ENCODE peak calls at places on chromosome 9, in seven cellular contexts. C is progenitor cell of endocrine pancreas, R is astrocyte of the spinal cord, J is tibial nerve, T is Kasumi-1, A is amniotic epithelial cell, N is substantia nigra. K is an unnamed sample.

GRCh38 chr9:126374366-126374781 is 47.7 kb downstream of the MVB12B start:
- DNase-seq in N (no peak), R (no peak), T (no peak), J (no peak), A (no peak), C (no peak), K (no peak)

GRCh38 chr9:33236571-33236970 is 3.4 kb upstream of the SPINK4 start:
- DNase-seq in N (no peak), R (peak; percentile 32), J (no peak), T (no peak), C (no peak), A (no peak), K (no peak)

GRCh38 chr9:72524820-72525539 is 3.6 kb downstream of the TMC1 start:
- DNase-seq in A (peak; percentile 91), R (peak; percentile 98), J (no peak), T (no peak), C (no peak), N (no peak), K (no peak)

GRCh38 chr9:91036826-91037510 is 235.3 kb downstream of the SYK start:
- DNase-seq in N (peak; percentile 86), T (peak; percentile 79), R (peak; percentile 87), C (peak; percentile 39), J (peak; percentile 85), A (peak; percentile 93), K (no peak)

GRCh38 chr9:126672634-126673284 is 59.0 kb downstream of the LMX1B start:
- DNase-seq in C (no peak), T (no peak), J (no peak), N (no peak), A (no peak), R (no peak), K (no peak)

GRCh38 chr9:15738011-15738410 is 185.2 kb downstream of the CCDC171 start:
- DNase-seq in C (no peak), J (no peak), N (no peak), A (no peak), R (peak; percentile 56), T (no peak), K (no peak)

GRCh38 chr9:21506910-21507795 is 25.0 kb upstream of the IFNE start:
- DNase-seq in C (no peak), A (peak; percentile 96), R (peak; percentile 85), N (no peak), J (peak; percentile 17), T (no peak), K (no peak)

GRCh38 chr9:90053027-90053426 is 448.2 kb downstream of the GADD45G start:
- DNase-seq in R (no peak), T (no peak), N (no peak), C (no peak), A (no peak), J (no peak), K (no peak)

GRCh38 chr9:78097541-78097940 is 65.9 kb upstream of the GNAQ start:
- DNase-seq in A (no peak), T (peak; percentile 90), N (no peak), J (no peak), C (no peak), R (no peak), K (no peak)

GRCh38 chr9:129006328-129007034 is 21.6 kb downstream of the SH3GLB2 start:
- DNase-seq in R (peak; percentile 71), T (peak; percentile 89), C (peak; percentile 56), N (peak; percentile 82), J (peak; percentile 72), A (peak; percentile 68), K (peak; percentile 75)